ENCODE peak calls at places on chromosomes 11 and 22, in nine cellular contexts. N is SK-N-SH, W is HepG2, H is K562, J is HCT116, B is stomach, O is endothelial cell of umbilical vein, V is Panc1, K is prostate gland. U is an unnamed sample.

GRCh38 chr11:116224154-116224888 is 548.5 kb downstream of the BUD13 start:
- DNase-seq in N (peak), W (peak), H (peak), J (peak), B (peak), O (peak), V (peak), K (peak), U (no peak)

GRCh38 chr22:50544078-50544745 is 1.5 kb upstream of the KLHDC7B start:
- DNase-seq in N (peak), W (no peak), H (no peak), J (no peak), B (peak), O (peak), V (no peak), K (peak), U (peak)

GRCh38 chr11:130211144-130211543 is 51.6 kb downstream of the ST14 start:
- DNase-seq in N (no peak), W (no peak), H (no peak), J (no peak), B (no peak), O (no peak), V (no peak), K (no peak), U (no peak)

GRCh38 chr11:76588455-76589325 is 81.9 kb downstream of the LRRC32 start:
- DNase-seq in N (peak), W (no peak), H (no peak), J (no peak), B (peak), O (peak), V (no peak), K (no peak), U (peak)

GRCh38 chr11:75547617-75548054 is 14.4 kb upstream of the SERPINH1 start:
- DNase-seq in N (peak), W (peak), H (peak), J (no peak), B (peak), O (peak), V (no peak), K (peak), U (no peak)

GRCh38 chr22:39318507-39319283 is 728 bp downstream of the RPL3 start:
- DNase-seq in N (no peak), W (no peak), H (no peak), J (no peak), B (no peak), O (no peak), V (no peak), K (no peak), U (no peak)

GRCh38 chr11:35463211-35463810 is 44.0 kb upstream of the SLC1A2 start:
- DNase-seq in N (no peak), W (no peak), H (no peak), J (no peak), B (no peak), O (no peak), V (no peak), K (no peak), U (no peak)

GRCh38 chr11:43898574-43898973 is 17.9 kb downstream of the ALKBH3 start:
- DNase-seq in N (no peak), W (no peak), H (no peak), J (no peak), B (no peak), O (peak), V (no peak), K (no peak), U (no peak)

GRCh38 chr11:12395333-12395732 is 18.0 kb downstream of the PARVA start:
- DNase-seq in N (no peak), W (no peak), H (no peak), J (no peak), B (no peak), O (no peak), V (no peak), K (no peak), U (no peak)

GRCh38 chr11:124612045-124612444 is 817 bp downstream of the PANX3 start:
- DNase-seq in N (no peak), W (no peak), H (no peak), J (no peak), B (no peak), O (no peak), V (no peak), K (no peak), U (no peak)

GRCh38 chr11:130213143-130213978 is 53.8 kb downstream of the ST14 start:
- DNase-seq in N (peak), W (peak), H (peak), J (peak), B (peak), O (peak), V (peak), K (peak), U (peak)

GRCh38 chr22:46590334-46590733 is 29.9 kb upstream of the GRAMD4 start:
- DNase-seq in N (no peak), W (no peak), H (no peak), J (no peak), B (peak), O (no peak), V (no peak), K (no peak), U (no peak)

GRCh38 chr11:86676533-86677154 is 4.2 kb upstream of the ME3 start:
- DNase-seq in N (peak), W (peak), H (peak), J (peak), B (no peak), O (no peak), V (no peak), K (no peak), U (no peak)

GRCh38 chr22:17264321-17265052 is 45.3 kb upstream of the ADA2 start:
- DNase-seq in N (peak), W (no peak), H (no peak), J (no peak), B (no peak), O (no peak), V (no peak), K (no peak), U (no peak)

GRCh38 chr11:96155627-96156378 is 187.2 kb downstream of the MAML2 start:
- DNase-seq in N (peak), W (peak), H (peak), J (peak), B (peak), O (peak), V (no peak), K (peak), U (peak)

GRCh38 chr11:75072582-75072981 is 24.1 kb downstream of the OR2AT4 start:
- DNase-seq in N (no peak), W (peak), H (no peak), J (no peak), B (no peak), O (no peak), V (no peak), K (no peak), U (no peak)

GRCh38 chr11:113789675-113790320 is 10.2 kb downstream of the CLDN25 start:
- DNase-seq in N (no peak), W (no peak), H (no peak), J (no peak), B (no peak), O (no peak), V (no peak), K (no peak), U (no peak)

GRCh38 chr11:108672113-108672512 is 7.2 kb downstream of the DDX10 start:
- DNase-seq in N (no peak), W (no peak), H (no peak), J (no peak), B (no peak), O (peak), V (no peak), K (no peak), U (no peak)

GRCh38 chr11:119222308-119222707 is 16.2 kb downstream of the CBL start:
- DNase-seq in N (peak), W (no peak), H (no peak), J (no peak), B (no peak), O (peak), V (no peak), K (no peak), U (no peak)

GRCh38 chr11:36391062-36391461 is 95.0 kb downstream of the PRR5L start:
- DNase-seq in N (no peak), W (no peak), H (no peak), J (no peak), B (no peak), O (no peak), V (no peak), K (no peak), U (peak)

GRCh38 chr22:43228330-43228729 is 41.4 kb upstream of the TTLL12 start:
- DNase-seq in N (peak), W (no peak), H (peak), J (peak), B (peak), O (peak), V (no peak), K (no peak), U (peak)

GRCh38 chr22:45869448-45869847 is 107.5 kb downstream of the WNT7B start:
- DNase-seq in N (no peak), W (no peak), H (no peak), J (no peak), B (peak), O (no peak), V (no peak), K (no peak), U (no peak)

GRCh38 chr22:22673628-22674027 is 29.2 kb downstream of the GGTLC2 start:
- DNase-seq in N (no peak), W (no peak), H (no peak), J (no peak), B (no peak), O (no peak), V (no peak), K (no peak), U (no peak)

GRCh38 chr22:29275819-29276565 is 7.9 kb downstream of the EWSR1 start:
- DNase-seq in N (no peak), W (no peak), H (no peak), J (no peak), B (no peak), O (no peak), V (no peak), K (no peak), U (no peak)
- TF ChIP-seq POLR2AphosphoS5 in N (no peak), W (no peak), H (no peak), J (no peak), B (no peak), O (no peak), V (no peak), K (no peak), U (no peak)

GRCh38 chr11:59368238-59369022 is 9.7 kb downstream of the OR5AN1 start:
- DNase-seq in N (no peak), W (no peak), H (no peak), J (no peak), B (no peak), O (no peak), V (no peak), K (no peak), U (peak)
- H3K4me3 ChIP-seq in N (no peak), W (no peak), H (no peak), J (no peak), B (no peak), O (no peak), V (no peak), K (no peak), U (no peak)

GRCh38 chr11:45180158-45180887 is 33.9 kb downstream of the PRDM11 start:
- DNase-seq in N (peak), W (no peak), H (peak), J (peak), B (peak), O (peak), V (no peak), K (peak), U (no peak)
- TF ChIP-seq POLR2AphosphoS5 in N (no peak), W (no peak), H (no peak), J (no peak), B (no peak), O (peak), V (no peak), K (peak), U (no peak)

DNA sequence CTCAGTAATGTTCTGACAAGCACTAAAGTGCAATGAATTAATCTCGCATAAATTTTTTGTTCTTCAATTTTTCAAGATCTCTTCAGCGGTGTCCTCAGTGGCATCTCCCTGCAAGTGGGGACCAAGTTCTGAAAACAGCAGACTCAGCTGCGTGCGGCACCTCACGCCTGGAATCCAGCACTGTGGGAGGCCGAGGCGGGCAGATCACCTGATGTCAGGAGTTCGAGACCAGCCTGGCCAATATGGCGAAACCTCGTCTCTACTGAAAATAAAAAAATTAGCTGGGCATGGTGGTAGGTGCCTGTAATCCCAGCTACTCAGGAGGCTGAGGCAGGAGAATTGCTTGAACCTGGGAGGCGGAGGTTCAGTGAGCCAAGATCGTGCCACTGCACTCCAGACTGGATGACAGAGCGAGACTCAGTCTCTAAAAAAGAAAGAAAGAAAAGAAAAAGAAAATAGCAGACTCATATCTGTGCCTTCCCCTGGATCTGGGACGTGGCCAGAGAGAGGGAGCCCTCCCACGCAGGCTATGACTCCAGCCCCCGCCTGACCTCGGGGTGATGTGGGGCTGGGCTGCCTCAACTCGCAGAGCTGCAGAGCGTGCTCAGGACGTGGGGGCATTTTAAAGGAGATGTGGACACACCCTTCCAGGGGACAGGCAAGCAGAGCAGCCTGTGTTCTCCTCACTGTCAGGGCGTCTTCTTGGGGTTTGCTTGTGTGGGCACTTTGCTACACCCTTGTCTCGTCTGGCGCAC is 346.6 kb downstream of the BRD1 start:
- DNase-seq in N (no peak), W (no peak), H (peak), J (no peak), B (no peak), O (no peak), V (no peak), K (no peak), U (no peak)
- H3K4me3 ChIP-seq in N (no peak), W (no peak), H (no peak), J (no peak), B (no peak), O (no peak), V (no peak), K (no peak), U (no peak)

GRCh38 chr22:20035375-20036084 is 14.6 kb downstream of the TANGO2 start:
- DNase-seq in N (no peak), W (no peak), H (no peak), J (no peak), B (no peak), O (no peak), V (no peak), K (no peak), U (no peak)
- TF ChIP-seq POLR2AphosphoS5 in N (no peak), W (no peak), H (peak), J (no peak), B (no peak), O (no peak), V (no peak), K (no peak), U (no peak)